ENCODE peak calls at places on chromosomes 1 and 21, in eight cellular contexts. V, K, P, G, I, S, W and D are unnamed samples.

GRCh38 chr1:228077565-228078330 is 4.8 kb upstream of the ARF1 start:
- DNase-seq in V (no peak), S (no peak), G (no peak), P (no peak), I (no peak), W (peak), K (no peak), D (no peak)

GRCh38 chr1:216670118-216670870 is 52.9 kb downstream of the ESRRG start:
- DNase-seq in P (no peak), I (no peak), V (no peak), K (no peak), G (no peak), S (no peak), W (no peak), D (no peak)

GRCh38 chr1:207309775-207310273 is 11.7 kb upstream of the CD55 start:
- DNase-seq in W (no peak), K (no peak), S (peak), V (peak), P (no peak), I (peak), G (no peak), D (peak)

GRCh38 chr1:55635856-55636255 is 420.7 kb upstream of the USP24 start:
- DNase-seq in K (no peak), G (no peak), V (no peak), I (no peak), S (no peak), P (no peak), W (no peak), D (no peak)

GRCh38 chr1:63124666-63125191 is 197.6 kb upstream of the FOXD3 start:
- DNase-seq in V (peak), P (no peak), S (peak), I (no peak), W (no peak), K (no peak), G (no peak), D (no peak)

GRCh38 chr1:86515597-86515996 is 31.3 kb upstream of the CLCA4 start:
- DNase-seq in K (no peak), P (no peak), V (peak), W (no peak), S (no peak), I (peak), G (no peak), D (no peak)

GRCh38 chr1:172466795-172467407 is 23.0 kb upstream of the PIGC start:
- DNase-seq in S (no peak), W (no peak), I (no peak), P (no peak), G (no peak), V (peak), K (no peak), D (no peak)

GRCh38 chr21:25670726-25671125 is 31.7 kb downstream of the JAM2 start:
- DNase-seq in V (no peak), W (no peak), K (no peak), I (no peak), G (no peak), P (no peak), S (no peak), D (no peak)

GRCh38 chr1:2186901-2187300 is 7.7 kb downstream of the FAAP20 start:
- DNase-seq in W (no peak), K (no peak), G (no peak), P (no peak), V (no peak), S (no peak), I (no peak), D (no peak)

GRCh38 chr1:11648732-11649158 is 5.5 kb downstream of the FBXO2 start:
- DNase-seq in G (no peak), W (no peak), P (no peak), S (peak), K (peak), V (no peak), I (peak), D (no peak)

GRCh38 chr1:29865051-29865450 is 628.7 kb downstream of the PTPRU start:
- DNase-seq in I (no peak), K (no peak), P (no peak), V (no peak), W (no peak), S (no peak), G (no peak), D (no peak)

GRCh38 chr1:21065851-21066250 is 110.8 kb downstream of the EIF4G3 start:
- DNase-seq in W (no peak), G (no peak), V (peak), K (no peak), S (no peak), I (no peak), P (no peak), D (no peak)

GRCh38 chr1:94239796-94240195 is 2.4 kb upstream of the ARHGAP29 start:
- DNase-seq in K (no peak), I (no peak), G (no peak), P (no peak), W (no peak), S (no peak), V (no peak), D (no peak)